ENCODE peak calls at places on chromosomes 16 and 17, in ten cellular contexts. G is prostate gland, B is fibroblast of lung, A is sigmoid colon, W is AG10803, Z is AG04450, V is RWPE1, Q is cardiac fibroblast, P is neural progenitor cell, R is right atrium auricular region. E is an unnamed sample.

GRCh38 chr16:87057291-87057881 is 259.8 kb downstream of the C16orf95 start:
- DNase-seq in G (no peak), B (no peak), A (peak; percentile 24), W (peak; percentile 9), Z (no peak), V (no peak), Q (peak; percentile 26), P (peak; percentile 33), R (no peak), E (no peak)

GRCh38 chr16:67000384-67001158 is 12.2 kb downstream of the CES4A start:
- DNase-seq in G (peak; percentile 62), B (peak; percentile 18), A (peak; percentile 86), W (no peak), Z (no peak), V (peak; percentile 61), Q (no peak), P (peak; percentile 80), R (peak; percentile 78), E (no peak)

GRCh38 chr17:58200024-58200633 is 7.6 kb downstream of the EPX start:
- DNase-seq in G (peak; percentile 20), B (peak; percentile 20), A (peak; percentile 66), W (peak; percentile 39), Z (no peak), V (peak; percentile 33), Q (peak; percentile 59), P (peak; percentile 74), R (no peak), E (no peak)

GRCh38 chr16:65876200-65876498 is 490.3 kb upstream of the CDH5 start:
- DNase-seq in G (no peak), B (peak; percentile 40), A (no peak), W (peak; percentile 56), Z (no peak), V (no peak), Q (no peak), P (no peak), R (no peak), E (no peak)

GRCh38 chr17:66716236-66717026 is 118.5 kb upstream of the CACNG5 start:
- DNase-seq in G (no peak), B (peak; percentile 39), A (no peak), W (no peak), Z (no peak), V (no peak), Q (no peak), P (peak; percentile 42), R (peak; percentile 53), E (peak; percentile 13)

GRCh38 chr16:21950782-21951521 is 2.2 kb upstream of the UQCRC2 start:
- DNase-seq in G (no peak), B (peak; percentile 23), A (no peak), W (peak; percentile 25), Z (no peak), V (peak; percentile 26), Q (peak; percentile 62), P (peak; percentile 18), R (no peak), E (no peak)

GRCh38 chr17:42097691-42098661 is at the start of gene ZNF385C:
- DNase-seq in G (no peak), B (no peak), A (no peak), W (no peak), Z (no peak), V (no peak), Q (no peak), P (peak; percentile 69), R (no peak), E (no peak)

GRCh38 chr16:83244057-83244456 is 563.7 kb upstream of the HSBP1 start:
- DNase-seq in G (peak; percentile 13), B (no peak), A (no peak), W (no peak), Z (no peak), V (no peak), Q (no peak), P (no peak), R (no peak), E (no peak)

GRCh38 chr17:6435968-6436367 is 1.0 kb upstream of the AIPL1 start:
- DNase-seq in G (peak; percentile 53), B (peak; percentile 41), A (no peak), W (peak; percentile 62), Z (peak; percentile 34), V (peak; percentile 74), Q (peak; percentile 74), P (peak; percentile 86), R (peak; percentile 62), E (no peak)

GRCh38 chr17:83121921-83122820 is 42.8 kb downstream of the METRNL start:
- DNase-seq in G (no peak), B (no peak), A (no peak), W (no peak), Z (no peak), V (no peak), Q (no peak), P (no peak), R (no peak), E (no peak)

GRCh38 chr16:1781758-1782407 is 488 bp downstream of the SPSB3 start:
- DNase-seq in G (no peak), B (peak; percentile 20), A (no peak), W (no peak), Z (no peak), V (peak; percentile 39), Q (peak; percentile 28), P (peak; percentile 53), R (no peak), E (no peak)
- TF ChIP-seq CTCF in G (no peak), B (no peak), A (no peak), W (peak; percentile 18), Z (peak; percentile 7), V (no peak), Q (peak; percentile 20), P (peak; percentile 18), R (no peak), E (peak; percentile 20)

DNA sequence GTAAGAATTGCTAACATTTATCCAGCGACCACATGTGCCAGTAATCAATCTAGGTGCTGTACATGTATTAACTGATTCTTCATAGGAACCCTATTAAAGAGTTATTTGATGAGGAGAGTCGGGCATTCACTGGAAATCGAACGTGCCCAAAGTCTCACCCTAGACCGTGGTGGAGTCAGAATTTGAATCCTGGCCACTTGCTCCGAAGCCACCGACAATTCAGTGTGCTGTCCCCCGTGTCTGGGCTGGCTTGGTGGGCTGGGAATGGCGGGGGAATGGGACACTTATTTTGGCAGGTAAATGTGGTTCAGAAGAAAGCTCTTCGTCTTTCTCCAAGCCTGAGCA is 707 bp upstream of the KSR1 start:
- DNase-seq in G (no peak), B (no peak), A (no peak), W (no peak), Z (no peak), V (no peak), Q (no peak), P (no peak), R (no peak), E (no peak)
- TF ChIP-seq CTCF in G (no peak), B (no peak), A (no peak), W (no peak), Z (no peak), V (no peak), Q (no peak), P (no peak), R (no peak), E (no peak)

GRCh38 chr16:28585674-28586073 is 11.2 kb downstream of the SULT1A2 start:
- DNase-seq in G (no peak), B (no peak), A (no peak), W (no peak), Z (no peak), V (no peak), Q (no peak), P (no peak), R (no peak), E (no peak)

GRCh38 chr16:28574925-28575324 is 21.2 kb downstream of the SGF29 start:
- DNase-seq in G (no peak), B (no peak), A (no peak), W (no peak), Z (no peak), V (no peak), Q (no peak), P (no peak), R (no peak), E (no peak)

GRCh38 chr16:28575446-28576109 is 21.3 kb downstream of the SULT1A2 start:
- DNase-seq in G (no peak), B (no peak), A (no peak), W (no peak), Z (no peak), V (no peak), Q (no peak), P (no peak), R (no peak), E (no peak)

DNA sequence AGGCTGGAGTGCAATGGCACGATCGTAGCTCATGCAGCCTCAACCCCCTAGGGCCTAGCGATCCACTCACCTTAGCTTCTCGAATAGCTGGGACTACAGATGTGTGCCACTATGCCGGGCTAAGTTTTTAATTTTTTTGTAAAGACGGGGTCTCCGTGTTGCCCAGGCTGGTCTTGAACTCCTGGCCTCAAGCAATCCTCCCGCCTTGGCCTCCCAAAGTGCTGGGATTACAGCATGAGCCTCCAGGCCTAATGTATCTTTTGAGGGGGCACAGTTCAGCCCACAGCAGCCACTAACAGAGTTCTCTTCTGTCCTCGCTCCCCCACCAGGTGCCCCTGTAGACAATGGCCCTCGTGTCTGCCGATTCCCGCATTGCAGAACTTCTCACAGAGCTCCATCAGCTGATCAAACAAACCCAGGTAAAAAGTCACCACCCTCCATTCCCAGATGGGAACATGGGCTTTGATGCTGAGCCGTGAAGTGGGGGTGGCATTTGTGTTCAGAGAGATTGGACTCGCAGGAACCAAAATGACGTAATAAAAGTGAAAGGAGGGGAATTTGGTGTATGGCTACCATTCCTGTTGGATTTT is 16.0 kb downstream of the SULT1A2 start:
- DNase-seq in G (no peak), B (no peak), A (no peak), W (no peak), Z (no peak), V (no peak), Q (no peak), P (no peak), R (no peak), E (no peak)
- TF ChIP-seq CTCF in G (no peak), B (no peak), A (no peak), W (no peak), Z (no peak), V (no peak), Q (no peak), P (no peak), R (no peak), E (no peak)

GRCh38 chr16:49849037-49849436 is 6.9 kb downstream of the ZNF423 start:
- DNase-seq in G (no peak), B (no peak), A (no peak), W (no peak), Z (no peak), V (no peak), Q (no peak), P (no peak), R (no peak), E (no peak)

GRCh38 chr16:49849709-49850108 is 6.2 kb downstream of the ZNF423 start:
- DNase-seq in G (no peak), B (no peak), A (no peak), W (no peak), Z (no peak), V (no peak), Q (no peak), P (no peak), R (no peak), E (no peak)

GRCh38 chr16:49844399-49844798 is 11.5 kb downstream of the ZNF423 start:
- DNase-seq in G (no peak), B (peak; percentile 71), A (no peak), W (no peak), Z (no peak), V (no peak), Q (peak; percentile 34), P (no peak), R (no peak), E (no peak)

GRCh38 chr16:49848530-49848929 is 7.4 kb downstream of the ZNF423 start:
- DNase-seq in G (no peak), B (no peak), A (no peak), W (no peak), Z (no peak), V (no peak), Q (no peak), P (no peak), R (no peak), E (no peak)

GRCh38 chr16:49846800-49847199 is 9.1 kb downstream of the ZNF423 start:
- DNase-seq in G (no peak), B (no peak), A (no peak), W (no peak), Z (no peak), V (no peak), Q (no peak), P (no peak), R (no peak), E (no peak)
- TF ChIP-seq CTCF in G (no peak), B (no peak), A (no peak), W (no peak), Z (no peak), V (no peak), Q (no peak), P (no peak), R (no peak), E (no peak)